ENCODE peak calls at places on chromosomes 4 and X, in four cellular contexts. Y is COR-L47; D is activated CD4-positive, alpha-beta memory T cell treated with anti-CD3 and anti-CD28 coated beads, Interleukin-2, amount 10 ng/mL, durations not matched to agents 7 days and 5 days; O is MCF 10A. U is an unnamed sample.

GRCh38 chr4:87851955-87852354 is 19.2 kb downstream of the MEPE start:
- DNase-seq in Y (no peak), D (no peak), O (no peak), U (no peak)

GRCh38 chr4:71184195-71184781 is 154.5 kb upstream of the SLC4A4 start:
- DNase-seq in Y (peak; percentile 10), D (peak; percentile 54), O (peak; percentile 68), U (peak; percentile 68)

GRCh38 chrX:136525738-136526606 is 6.0 kb upstream of the VGLL1 start:
- DNase-seq in Y (peak; percentile 11), D (no peak), O (peak; percentile 87), U (no peak)

GRCh38 chr4:47075919-47076318 is 44.6 kb downstream of the GABRB1 start:
- DNase-seq in Y (peak; percentile 16), D (no peak), O (no peak), U (no peak)

GRCh38 chr4:84855774-84856173 is 110.7 kb downstream of the WDFY3 start:
- DNase-seq in Y (no peak), D (no peak), O (no peak), U (no peak)

GRCh38 chr4:112170451-112170993 is 25.3 kb downstream of the FAM241A start:
- DNase-seq in Y (no peak), D (no peak), O (peak; percentile 91), U (no peak)

GRCh38 chrX:65596270-65596669 is 61.7 kb upstream of the LAS1L start:
- DNase-seq in Y (no peak), D (peak; percentile 69), O (peak; percentile 68), U (peak; percentile 65)

GRCh38 chrX:55056820-55057690 is 17.8 kb upstream of the PAGE2B start:
- DNase-seq in Y (no peak), D (no peak), O (no peak), U (peak; percentile 7)

GRCh38 chrX:34365482-34365881 is 233.4 kb upstream of the FAM47A start:
- DNase-seq in Y (no peak), D (no peak), O (peak; percentile 59), U (no peak)

GRCh38 chr4:51932261-51932660 is 87.9 kb downstream of the LRRC66 start:
- DNase-seq in Y (no peak), D (no peak), O (no peak), U (no peak)

GRCh38 chr4:65656008-65656407 is 14.3 kb downstream of the EPHA5 start:
- DNase-seq in Y (no peak), D (no peak), O (no peak), U (no peak)

GRCh38 chrX:81280148-81280547 is 78.2 kb downstream of the SH3BGRL start:
- DNase-seq in Y (no peak), D (no peak), O (no peak), U (no peak)

GRCh38 chr4:152836936-152837335 is 57.2 kb downstream of the ARFIP1 start:
- DNase-seq in Y (no peak), D (no peak), O (no peak), U (no peak)

GRCh38 chr4:849478-850175 is 23.7 kb upstream of the CPLX1 start:
- DNase-seq in Y (no peak), D (no peak), O (no peak), U (no peak)

GRCh38 chrX:140712413-140713173 is 3.0 kb downstream of the LINC00632 start:
- DNase-seq in Y (no peak), D (peak; percentile 14), O (peak; percentile 48), U (no peak)

GRCh38 chr4:89745708-89746107 is 91.3 kb downstream of the SNCA start:
- DNase-seq in Y (no peak), D (no peak), O (no peak), U (no peak)

GRCh38 chr4:77072195-77072753 is 3.5 kb downstream of the CCNI start:
- DNase-seq in Y (no peak), D (no peak), O (peak; percentile 83), U (no peak)

U was measured in DND-41.